ENCODE peak calls at places on chromosomes 7 and 10, in six cellular contexts. N is GM20000; Q is HFF-Myc; Z is ovary; G is activated naive CD8-positive, alpha-beta T cell treated with anti-CD3 and anti-CD28 coated beads, Interleukin-2, amount 10 ng/mL, durations not matched to agents 7 days and 5 days; B is choroid plexus epithelial cell. O is an unnamed sample.

GRCh38 chr7:103343758-103344452 is 662 bp downstream of the DNAJC2 start:
- DNase-seq in Z (no peak), Q (no peak), G (no peak), B (peak), N (peak), O (no peak)

GRCh38 chr7:117281562-117281961 is 41.3 kb downstream of the WNT2 start:
- DNase-seq in N (no peak), Q (no peak), Z (no peak), B (no peak), G (no peak), O (no peak)

GRCh38 chr10:43867113-43867512 is 218.4 kb upstream of the ZNF32 start:
- DNase-seq in B (no peak), Z (no peak), G (no peak), N (no peak), Q (no peak), O (no peak)

GRCh38 chr7:7911339-7911738 is 57.3 kb upstream of the GLCCI1 start:
- DNase-seq in Q (peak), B (peak), G (no peak), Z (no peak), N (no peak), O (no peak)

GRCh38 chr7:44196450-44196872 is 4.3 kb upstream of the YKT6 start:
- DNase-seq in Q (peak), Z (no peak), G (no peak), B (peak), N (peak), O (no peak)

GRCh38 chr10:11135709-11136108 is 118.0 kb downstream of the CELF2 start:
- DNase-seq in N (no peak), B (no peak), Z (no peak), Q (no peak), G (no peak), O (no peak)

GRCh38 chr10:132665946-132666732 is 119.8 kb downstream of the NKX6-2 start:
- DNase-seq in B (peak), Q (peak), Z (no peak), G (no peak), N (no peak), O (no peak)

GRCh38 chr7:116582164-116582732 is 57.4 kb downstream of the CAV1 start:
- DNase-seq in B (peak), G (no peak), Q (no peak), Z (no peak), N (no peak), O (no peak)

GRCh38 chr10:93106631-93107072 is 33.0 kb downstream of the CYP26A1 start:
- DNase-seq in Q (peak), Z (no peak), N (no peak), B (peak), G (no peak), O (no peak)

GRCh38 chr10:131862548-131862947 is 38.3 kb upstream of the PPP2R2D start:
- DNase-seq in Q (no peak), G (no peak), Z (no peak), B (no peak), N (no peak), O (no peak)

GRCh38 chr7:16062269-16062668 is 359.1 kb downstream of the CRPPA start:
- DNase-seq in N (no peak), Z (no peak), G (no peak), Q (peak), B (peak), O (no peak)

GRCh38 chr10:29656451-29656992 is 21.8 kb upstream of the SVIL start:
- DNase-seq in G (no peak), B (no peak), Z (no peak), N (no peak), Q (no peak), O (no peak)

GRCh38 chr10:108616559-108617285 is 1306.6 kb downstream of the XPNPEP1 start:
- DNase-seq in B (no peak), Z (no peak), G (no peak), N (no peak), Q (no peak), O (no peak)

GRCh38 chr7:151109094-151110048 is 23.1 kb downstream of the AGAP3 start:
- DNase-seq in N (no peak), G (no peak), Q (no peak), B (peak), Z (no peak), O (no peak)